ENCODE peak calls at places on chromosomes 7 and 10, in nine cellular contexts. A, E, M, B, P, I, O, C and V are unnamed samples.

GRCh38 chr7:118080947-118081346 is 103.0 kb upstream of the LSM8 start:
- DNase-seq in A (no peak), E (peak; percentile 5), M (peak; percentile 17), B (no peak), P (no peak), I (peak; percentile 50), O (no peak), C (no peak), V (no peak)

GRCh38 chr7:2843191-2843685 is 870 bp downstream of the GNA12 start:
- DNase-seq in A (peak; percentile 18), E (peak; percentile 22), M (no peak), B (no peak), P (no peak), I (no peak), O (no peak), C (peak; percentile 53), V (no peak)

GRCh38 chr7:27105161-27106122 is 3.0 kb upstream of the HOXA2 start:
- DNase-seq in A (no peak), E (no peak), M (no peak), B (no peak), P (no peak), I (no peak), O (no peak), C (no peak), V (no peak)

GRCh38 chr10:70560511-70560931 is 42.0 kb downstream of the PRF1 start:
- DNase-seq in A (no peak), E (no peak), M (no peak), B (no peak), P (no peak), I (no peak), O (no peak), C (peak; percentile 21), V (no peak)

GRCh38 chr7:127916735-127917134 is 114.5 kb downstream of the LRRC4 start:
- DNase-seq in A (no peak), E (no peak), M (no peak), B (no peak), P (no peak), I (no peak), O (no peak), C (no peak), V (no peak)

GRCh38 chr7:2260820-2261219 is 18.8 kb downstream of the NUDT1 start:
- DNase-seq in A (peak; percentile 66), E (no peak), M (no peak), B (no peak), P (no peak), I (no peak), O (no peak), C (no peak), V (no peak)

GRCh38 chr7:138245216-138245615 is 169.0 kb downstream of the AKR1D1 start:
- DNase-seq in A (no peak), E (no peak), M (no peak), B (no peak), P (no peak), I (no peak), O (no peak), C (no peak), V (no peak)

GRCh38 chr7:18087031-18087686 is 59.5 kb upstream of the PRPS1L1 start:
- DNase-seq in A (no peak), E (no peak), M (no peak), B (no peak), P (peak; percentile 42), I (no peak), O (no peak), C (no peak), V (no peak)

GRCh38 chr10:22002531-22003110 is 909 bp downstream of the DNAJC1 start:
- DNase-seq in A (peak; percentile 58), E (peak; percentile 55), M (no peak), B (no peak), P (no peak), I (no peak), O (no peak), C (no peak), V (no peak)

GRCh38 chr7:18471476-18472160 is 23.9 kb upstream of the HDAC9 start:
- DNase-seq in A (no peak), E (no peak), M (no peak), B (no peak), P (no peak), I (no peak), O (no peak), C (no peak), V (no peak)